ENCODE peak calls at places on chromosomes 13 and 19, in six cellular contexts. D, W, N, V, C and X are unnamed samples.
A peak's percentile ranks its signal among the peaks of the same experiment; 100 is the strongest.

GRCh38 chr13:97781891-97782305 is 171.6 kb upstream of the IPO5 start:
- DNase-seq in W (no peak), D (no peak), C (no peak), V (no peak), N (peak; percentile 50), X (peak; percentile 27)

GRCh38 chr13:75355609-75356008 is 126.4 kb downstream of the TBC1D4 start:
- DNase-seq in C (no peak), D (no peak), N (no peak), W (no peak), V (no peak), X (no peak)

GRCh38 chr19:32676186-32676894 is 692 bp downstream of the RGS9BP start:
- DNase-seq in W (no peak), C (peak; percentile 47), V (peak; percentile 42), N (peak; percentile 52), D (no peak), X (no peak)

GRCh38 chr13:43786766-43787517 is at the start of gene ENOX1:
- DNase-seq in D (peak; percentile 88), V (peak; percentile 82), C (peak; percentile 49), N (peak; percentile 63), W (no peak), X (peak; percentile 77)

GRCh38 chr19:38173324-38174041 is 50.5 kb downstream of the DPF1 start:
- DNase-seq in N (peak; percentile 97), W (no peak), V (no peak), C (no peak), D (peak; percentile 93), X (peak; percentile 86)

GRCh38 chr19:4504874-4505569 is 13.3 kb downstream of the PLIN4 start:
- DNase-seq in V (no peak), N (no peak), W (no peak), C (no peak), D (no peak), X (no peak)

GRCh38 chr13:39462456-39462855 is 140.5 kb downstream of the LHFPL6 start:
- DNase-seq in D (no peak), W (no peak), N (peak; percentile 27), V (no peak), C (no peak), X (no peak)

GRCh38 chr13:46025157-46025556 is 27.4 kb downstream of the ZC3H13 start:
- DNase-seq in D (no peak), W (no peak), V (no peak), N (no peak), C (no peak), X (no peak)

GRCh38 chr13:94272038-94272437 is 207.4 kb downstream of the DCT start:
- DNase-seq in W (no peak), C (no peak), V (no peak), D (peak; percentile 75), N (peak; percentile 3), X (no peak)

GRCh38 chr19:17303940-17304267 is 679 bp upstream of the ABHD8 start:
- DNase-seq in V (no peak), C (no peak), N (peak; percentile 71), D (no peak), W (no peak), X (no peak)

GRCh38 chr19:4701557-4701956 is 22.1 kb downstream of the DPP9 start:
- DNase-seq in V (no peak), W (no peak), C (no peak), N (no peak), D (no peak), X (no peak)

GRCh38 chr19:8593931-8594330 is 16.6 kb downstream of the ADAMTS10 start:
- DNase-seq in N (no peak), W (no peak), D (no peak), V (no peak), C (no peak), X (no peak)
- TF ChIP-seq CTCF in N (no peak), W (no peak), D (peak; percentile 24), V (peak; percentile 10), C (no peak), X (peak; percentile 30)

DNA sequence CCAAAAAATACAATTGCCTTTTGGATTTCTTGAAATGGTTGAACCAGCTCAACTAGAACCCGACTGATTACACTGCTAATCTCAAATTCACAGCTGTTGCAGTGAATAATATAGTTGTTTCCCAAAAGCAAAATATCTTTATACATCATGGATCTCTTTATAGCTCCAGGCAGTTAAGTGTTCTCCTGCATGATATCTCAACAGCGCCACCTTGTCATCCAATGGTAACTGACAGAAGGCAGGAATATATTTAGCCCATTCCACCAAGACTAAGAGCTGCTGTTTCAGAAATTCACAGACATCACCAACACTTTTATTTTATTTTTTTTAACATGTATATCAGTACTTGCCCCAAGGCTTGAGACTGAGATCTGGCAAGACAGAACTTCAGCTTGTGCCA is 1141.0 kb upstream of the PRR20A start:
- DNase-seq in C (no peak), D (no peak), W (no peak), N (no peak), V (no peak), X (no peak)
- TF ChIP-seq CTCF in C (no peak), D (no peak), W (no peak), N (no peak), V (no peak), X (no peak)

GRCh38 chr13:31056650-31057275 is 104.9 kb downstream of the HSPH1 start:
- DNase-seq in D (no peak), N (no peak), C (no peak), V (peak; percentile 54), W (no peak), X (no peak)
- TF ChIP-seq CTCF in D (peak; percentile 32), N (no peak), C (no peak), V (no peak), W (no peak), X (no peak)

DNA sequence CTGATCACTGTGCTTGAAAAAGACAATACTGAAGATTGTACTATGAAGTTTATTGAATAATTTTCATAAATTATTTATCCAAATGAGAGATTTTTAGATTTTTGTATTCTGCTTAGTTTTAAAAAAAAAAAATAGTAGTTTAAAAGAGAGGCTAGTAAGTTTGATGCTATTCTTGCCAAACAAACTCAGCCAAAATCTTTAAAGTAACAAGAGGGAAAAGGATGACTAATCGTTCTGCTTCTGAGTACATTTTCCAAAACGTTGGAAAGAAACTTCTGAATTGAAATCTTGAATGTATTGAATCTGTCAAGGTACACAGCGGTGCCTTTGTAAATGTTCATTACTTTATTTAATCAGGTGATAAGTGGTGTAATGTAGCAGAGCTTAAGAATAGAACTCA is 34.4 kb downstream of the NUP58 start:
- DNase-seq in D (no peak), N (no peak), W (no peak), V (no peak), C (no peak), X (no peak)
- TF ChIP-seq CTCF in D (no peak), N (no peak), W (no peak), V (no peak), C (no peak), X (no peak)

DNA sequence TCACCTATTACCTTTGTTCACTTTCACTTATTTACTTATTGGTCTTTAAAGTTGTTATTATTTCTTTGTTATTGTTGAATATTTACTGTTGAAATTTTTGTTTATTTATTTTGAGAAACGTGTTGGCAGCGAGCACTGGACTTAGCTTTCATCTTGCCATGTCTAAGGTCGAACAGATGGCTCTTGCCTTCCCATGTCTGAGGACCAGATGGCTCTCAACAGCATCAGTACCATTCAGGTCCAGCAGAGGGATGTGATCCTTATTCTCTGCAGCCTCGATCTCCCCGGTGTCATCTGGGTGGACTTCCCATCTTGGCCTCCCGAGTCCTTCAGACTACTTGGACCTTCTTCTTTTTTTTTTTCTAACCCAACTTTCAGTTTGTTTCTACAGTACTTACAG is 1437.6 kb downstream of the UQCRFS1 start:
- DNase-seq in D (no peak), N (no peak), V (no peak), W (no peak), C (no peak), X (no peak)
- TF ChIP-seq CTCF in D (peak; percentile 2), N (peak; percentile 19), V (no peak), W (no peak), C (no peak), X (no peak)

GRCh38 chr13:91245283-91245682 is 102.2 kb upstream of the MIR17HG start:
- DNase-seq in C (no peak), W (no peak), V (no peak), N (no peak), D (no peak), X (no peak)

GRCh38 chr13:91242652-91243051 is 104.8 kb upstream of the MIR17HG start:
- DNase-seq in D (no peak), W (no peak), C (no peak), N (no peak), V (no peak), X (no peak)

GRCh38 chr13:91248249-91248648 is 99.2 kb upstream of the MIR17HG start:
- DNase-seq in D (no peak), N (no peak), V (no peak), W (no peak), C (no peak), X (no peak)

GRCh38 chr13:91249370-91249769 is 98.1 kb upstream of the MIR17HG start:
- DNase-seq in D (no peak), N (no peak), C (no peak), W (no peak), V (no peak), X (no peak)

GRCh38 chr13:91247768-91248167 is 99.7 kb upstream of the MIR17HG start:
- DNase-seq in V (no peak), C (no peak), W (no peak), N (peak; percentile 7), D (no peak), X (no peak)
- TF ChIP-seq CTCF in V (no peak), C (no peak), W (no peak), N (no peak), D (no peak), X (peak; percentile 19)

GRCh38 chr13:82758056-82758455 is 1124.2 kb downstream of the SLITRK1 start:
- DNase-seq in N (peak; percentile 58), C (no peak), W (no peak), D (no peak), V (no peak), X (no peak)
- TF ChIP-seq CTCF in N (peak; percentile 68), C (no peak), W (no peak), D (no peak), V (peak; percentile 25), X (no peak)

GRCh38 chr13:20127563-20128458 is 33.0 kb downstream of the GJA3 start:
- DNase-seq in W (peak; percentile 62), C (peak; percentile 64), V (peak; percentile 72), N (peak; percentile 38), D (peak; percentile 86), X (peak; percentile 77)

GRCh38 chr13:20129076-20129475 is 31.8 kb downstream of the GJA3 start:
- DNase-seq in D (no peak), V (no peak), W (no peak), C (no peak), N (no peak), X (no peak)

GRCh38 chr13:20130012-20130411 is 30.8 kb downstream of the GJA3 start:
- DNase-seq in C (no peak), V (no peak), W (no peak), N (no peak), D (no peak), X (no peak)

GRCh38 chr13:20127263-20127562 is 33.6 kb downstream of the GJA3 start:
- DNase-seq in D (no peak), V (no peak), C (no peak), W (no peak), N (no peak), X (no peak)

DNA sequence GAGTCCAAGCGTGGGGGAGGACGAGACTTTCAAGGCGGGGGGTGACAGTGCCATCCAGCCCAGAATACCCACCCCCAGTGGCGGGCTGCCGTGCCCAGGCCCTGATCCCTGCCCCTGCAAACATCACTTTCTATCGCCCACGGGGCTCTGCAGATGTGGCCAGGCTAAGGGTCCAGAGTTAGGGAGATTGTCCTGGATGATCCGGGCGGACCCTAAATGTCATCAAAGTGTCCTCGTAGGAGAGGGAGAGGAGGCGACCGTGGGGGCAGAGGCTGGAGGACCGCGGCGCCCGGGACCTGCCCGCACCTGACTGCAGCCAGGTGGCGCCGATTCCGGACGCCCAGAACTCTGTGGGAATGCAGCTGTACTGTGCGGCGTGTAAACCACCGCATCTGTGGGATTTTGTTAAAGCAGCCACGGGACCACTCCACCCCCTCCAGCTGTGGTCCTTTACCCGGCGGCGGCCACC is 32.4 kb downstream of the GJA3 start:
- DNase-seq in V (no peak), N (peak; percentile 18), D (no peak), W (no peak), C (peak; percentile 41), X (no peak)
- TF ChIP-seq CTCF in V (no peak), N (peak; percentile 49), D (no peak), W (no peak), C (no peak), X (peak; percentile 50)